ENCODE peak calls at places on chromosomes 13 and 19, in eight cellular contexts. R is WTC11, H is tibial artery, U is fibroblast of pulmonary artery, F is PC-3, Y is Panc1, D is foreskin fibroblast, T is mesothelial cell of epicardium. N is an unnamed sample.

GRCh38 chr19:18620311-18620710 is 7.6 kb downstream of the TMEM59L start:
- DNase-seq in R (no peak), H (no peak), U (no peak), F (no peak), Y (no peak), D (no peak), T (no peak), N (no peak)

GRCh38 chr13:41356788-41357187 is 45.7 kb downstream of the NAA16 start:
- DNase-seq in R (no peak), H (no peak), U (peak), F (peak), Y (no peak), D (no peak), T (no peak), N (no peak)

GRCh38 chr19:12665281-12665573 is 1.3 kb downstream of the MAN2B1 start:
- DNase-seq in R (no peak), H (peak), U (no peak), F (no peak), Y (no peak), D (no peak), T (no peak), N (no peak)

GRCh38 chr13:44068169-44068568 is 188.5 kb downstream of the LACC1 start:
- DNase-seq in R (no peak), H (no peak), U (peak), F (peak), Y (no peak), D (peak), T (no peak), N (no peak)

GRCh38 chr19:43526884-43527859 is at the start of gene ETHE1:
- DNase-seq in R (peak), H (peak), U (peak), F (peak), Y (no peak), D (peak), T (peak), N (no peak)

GRCh38 chr19:3403489-3404323 is 37.3 kb downstream of the NFIC start:
- DNase-seq in R (no peak), H (peak), U (peak), F (no peak), Y (no peak), D (peak), T (no peak), N (no peak)

GRCh38 chr13:112078216-112078615 is 11.3 kb downstream of the SOX1 start:
- DNase-seq in R (peak), H (peak), U (no peak), F (no peak), Y (no peak), D (no peak), T (no peak), N (no peak)

GRCh38 chr13:33639158-33639557 is 178.8 kb upstream of the RFC3 start:
- DNase-seq in R (no peak), H (peak), U (peak), F (no peak), Y (no peak), D (peak), T (no peak), N (no peak)

GRCh38 chr19:55528030-55528801 is 8.7 kb downstream of the SBK2 start:
- DNase-seq in R (no peak), H (no peak), U (no peak), F (peak), Y (no peak), D (no peak), T (no peak), N (no peak)

GRCh38 chr19:18833849-18834643 is 2.3 kb downstream of the UPF1 start:
- DNase-seq in R (no peak), H (no peak), U (no peak), F (peak), Y (no peak), D (no peak), T (no peak), N (no peak)

GRCh38 chr19:33274663-33275558 is 27.4 kb downstream of the CEBPA start:
- DNase-seq in R (no peak), H (no peak), U (no peak), F (no peak), Y (no peak), D (no peak), T (no peak), N (no peak)

GRCh38 chr19:41161903-41162302 is 31.1 kb upstream of the CYP2S1 start:
- DNase-seq in R (peak), H (no peak), U (no peak), F (peak), Y (no peak), D (no peak), T (no peak), N (no peak)

GRCh38 chr19:7497292-7497691 is 8.5 kb upstream of the PEX11G start:
- DNase-seq in R (peak), H (no peak), U (no peak), F (no peak), Y (no peak), D (no peak), T (no peak), N (no peak)
- TF ChIP-seq CTCF in R (peak), H (no peak), U (peak), F (peak), Y (peak), D (peak), T (no peak), N (peak)

GRCh38 chr13:47832458-47832972 is 168.6 kb downstream of the SUCLA2 start:
- DNase-seq in R (no peak), H (no peak), U (no peak), F (no peak), Y (no peak), D (no peak), T (no peak), N (no peak)
- TF ChIP-seq CTCF in R (no peak), H (no peak), U (no peak), F (no peak), Y (no peak), D (no peak), T (no peak), N (no peak)

DNA sequence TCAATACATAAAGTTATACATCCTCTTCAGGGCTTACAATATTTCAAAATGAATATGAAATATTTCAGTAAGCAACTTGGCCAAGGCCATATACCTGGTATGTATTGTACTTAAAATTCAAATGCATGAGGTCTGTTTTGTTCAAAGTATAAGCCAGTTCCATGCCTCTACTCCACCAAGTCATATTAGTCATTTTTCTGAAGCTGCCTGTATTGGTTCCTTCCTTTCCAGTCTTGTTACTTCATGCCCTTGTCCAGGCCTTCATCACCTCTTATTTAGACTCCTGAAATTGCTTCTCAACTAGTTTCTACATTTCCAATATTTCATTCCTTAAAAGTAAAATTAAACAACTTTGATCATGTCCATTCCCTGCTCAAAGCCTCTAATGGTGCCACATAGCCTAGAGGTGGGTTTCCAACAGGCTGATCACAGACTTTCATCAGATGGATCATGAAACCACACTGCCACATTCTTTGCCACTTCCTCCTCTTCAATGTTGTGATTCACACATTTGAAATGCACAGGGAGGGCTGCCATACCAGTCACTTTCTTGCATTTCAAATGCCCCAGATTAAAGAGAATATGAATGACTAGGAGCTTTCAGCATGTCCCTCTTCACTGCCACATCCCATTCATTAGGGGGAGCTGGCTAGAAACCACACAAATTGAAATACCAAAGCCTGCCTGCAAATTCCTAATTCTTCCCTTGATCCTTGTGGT is 424.1 kb upstream of the DACH1 start:
- DNase-seq in R (no peak), H (no peak), U (peak), F (peak), Y (no peak), D (peak), T (no peak), N (peak)
- TF ChIP-seq CTCF in R (no peak), H (no peak), U (no peak), F (no peak), Y (no peak), D (no peak), T (no peak), N (no peak)

DNA sequence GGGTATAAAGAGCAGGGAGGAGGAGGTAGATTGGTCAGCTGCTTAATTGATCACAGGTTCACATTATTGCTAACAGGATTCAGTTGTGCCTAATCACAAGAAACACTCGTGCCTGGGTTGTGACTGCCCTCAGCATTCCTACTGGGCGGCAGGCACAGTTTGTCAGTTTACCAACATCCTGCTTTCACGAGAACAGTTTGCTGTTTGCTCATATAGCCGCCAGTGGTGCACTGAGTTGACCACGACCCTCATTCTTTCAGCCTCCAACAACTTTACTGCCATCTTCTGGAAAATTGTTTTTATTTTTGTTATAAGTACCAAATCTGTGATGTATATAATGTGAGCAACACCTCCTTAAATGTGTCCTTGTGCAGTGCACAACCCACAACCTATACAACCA is 16.2 kb upstream of the IFT88 start:
- DNase-seq in R (no peak), H (no peak), U (no peak), F (peak), Y (no peak), D (peak), T (no peak), N (no peak)
- TF ChIP-seq CTCF in R (no peak), H (no peak), U (no peak), F (peak), Y (no peak), D (no peak), T (no peak), N (no peak)

GRCh38 chr19:14073232-14073924 is 792 bp downstream of the MISP3 start:
- DNase-seq in R (peak), H (peak), U (peak), F (peak), Y (no peak), D (peak), T (peak), N (no peak)

GRCh38 chr19:14072535-14073231 is at the start of gene MISP3:
- DNase-seq in R (no peak), H (peak), U (no peak), F (peak), Y (no peak), D (no peak), T (no peak), N (no peak)

GRCh38 chr19:14078406-14078805 is 5.8 kb downstream of the MISP3 start:
- DNase-seq in R (no peak), H (no peak), U (no peak), F (no peak), Y (no peak), D (no peak), T (no peak), N (no peak)

GRCh38 chr19:14070268-14071050 is 2.1 kb upstream of the MISP3 start:
- DNase-seq in R (no peak), H (no peak), U (no peak), F (no peak), Y (no peak), D (no peak), T (no peak), N (no peak)

DNA sequence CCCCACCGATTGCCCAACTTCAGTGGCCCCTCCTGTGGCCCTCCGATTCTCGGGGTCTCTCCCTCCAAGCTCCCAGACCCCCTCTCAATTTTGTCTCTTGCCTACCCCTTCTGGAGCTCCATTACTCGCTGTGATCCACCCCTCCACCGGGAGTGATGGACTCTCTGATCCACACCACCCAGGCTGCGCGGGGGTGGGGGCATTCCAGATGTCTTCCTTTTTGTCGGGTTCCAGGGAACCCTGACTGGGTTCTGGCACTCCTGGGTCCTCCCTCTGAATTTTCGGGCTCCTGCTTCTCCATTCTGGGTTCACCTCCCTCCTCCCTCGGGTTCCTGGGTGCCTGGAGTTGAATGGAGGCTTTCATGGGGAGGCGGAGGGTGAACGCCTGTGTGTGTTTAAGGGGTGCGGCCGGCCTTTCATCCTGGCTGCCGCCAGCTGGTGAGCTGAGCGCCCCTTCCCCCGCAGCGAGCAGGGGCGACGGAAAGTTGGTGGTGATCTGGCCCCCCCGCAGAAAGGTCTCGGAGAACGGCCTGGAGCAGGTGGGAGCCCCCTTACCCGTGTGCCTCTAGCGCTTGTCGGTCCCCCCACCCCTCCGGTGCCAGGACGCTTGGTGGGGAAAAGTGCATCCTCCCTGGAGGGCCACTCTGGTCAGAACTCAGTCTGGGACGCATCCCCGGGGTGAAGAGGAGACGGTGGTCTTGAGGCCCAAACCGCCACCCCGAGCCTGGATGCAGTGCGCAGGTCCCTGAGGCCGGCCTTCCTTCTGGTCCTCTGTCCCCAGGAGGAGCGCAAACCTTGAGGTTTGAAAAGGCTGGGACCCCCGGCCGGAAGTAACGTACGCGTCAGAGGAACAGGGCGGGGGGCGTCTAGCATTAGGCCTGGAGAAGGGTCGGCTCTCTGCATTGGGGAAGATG is 1.6 kb downstream of the MISP3 start:
- DNase-seq in R (no peak), H (peak), U (no peak), F (peak), Y (no peak), D (peak), T (no peak), N (no peak)
- TF ChIP-seq CTCF in R (no peak), H (no peak), U (no peak), F (no peak), Y (no peak), D (no peak), T (no peak), N (no peak)

GRCh38 chr19:28324275-28325060 is 888.5 kb downstream of the UQCRFS1 start:
- DNase-seq in R (no peak), H (no peak), U (no peak), F (no peak), Y (no peak), D (no peak), T (no peak), N (no peak)
- TF ChIP-seq CTCF in R (no peak), H (no peak), U (peak), F (no peak), Y (peak), D (no peak), T (peak), N (peak)

GRCh38 chr13:42924290-42924803 is 67.7 kb downstream of the EPSTI1 start:
- DNase-seq in R (no peak), H (no peak), U (no peak), F (no peak), Y (no peak), D (no peak), T (no peak), N (no peak)

GRCh38 chr13:42925626-42926025 is 66.4 kb downstream of the EPSTI1 start:
- DNase-seq in R (no peak), H (no peak), U (no peak), F (no peak), Y (no peak), D (no peak), T (no peak), N (no peak)

GRCh38 chr13:42930136-42930535 is 61.9 kb downstream of the EPSTI1 start:
- DNase-seq in R (no peak), H (no peak), U (no peak), F (no peak), Y (no peak), D (no peak), T (no peak), N (no peak)

GRCh38 chr13:42926043-42926442 is 66.0 kb downstream of the EPSTI1 start:
- DNase-seq in R (no peak), H (no peak), U (no peak), F (no peak), Y (no peak), D (no peak), T (no peak), N (no peak)

GRCh38 chr13:42926555-42926954 is 65.5 kb downstream of the EPSTI1 start:
- DNase-seq in R (no peak), H (no peak), U (peak), F (no peak), Y (no peak), D (no peak), T (no peak), N (no peak)
- TF ChIP-seq CTCF in R (no peak), H (no peak), U (no peak), F (no peak), Y (no peak), D (no peak), T (no peak), N (no peak)

GRCh38 chr19:30226464-30227070 is 145.6 kb upstream of the ZNF536 start:
- DNase-seq in R (peak), H (no peak), U (no peak), F (no peak), Y (no peak), D (no peak), T (no peak), N (no peak)

GRCh38 chr19:30228726-30229523 is 143.3 kb upstream of the ZNF536 start:
- DNase-seq in R (no peak), H (no peak), U (peak), F (no peak), Y (no peak), D (no peak), T (no peak), N (no peak)

GRCh38 chr19:30227071-30227621 is 145.0 kb upstream of the ZNF536 start:
- DNase-seq in R (peak), H (no peak), U (peak), F (no peak), Y (no peak), D (no peak), T (no peak), N (no peak)

GRCh38 chr19:30228113-30228725 is 144.0 kb upstream of the ZNF536 start:
- DNase-seq in R (peak), H (no peak), U (no peak), F (no peak), Y (no peak), D (no peak), T (no peak), N (no peak)

DNA sequence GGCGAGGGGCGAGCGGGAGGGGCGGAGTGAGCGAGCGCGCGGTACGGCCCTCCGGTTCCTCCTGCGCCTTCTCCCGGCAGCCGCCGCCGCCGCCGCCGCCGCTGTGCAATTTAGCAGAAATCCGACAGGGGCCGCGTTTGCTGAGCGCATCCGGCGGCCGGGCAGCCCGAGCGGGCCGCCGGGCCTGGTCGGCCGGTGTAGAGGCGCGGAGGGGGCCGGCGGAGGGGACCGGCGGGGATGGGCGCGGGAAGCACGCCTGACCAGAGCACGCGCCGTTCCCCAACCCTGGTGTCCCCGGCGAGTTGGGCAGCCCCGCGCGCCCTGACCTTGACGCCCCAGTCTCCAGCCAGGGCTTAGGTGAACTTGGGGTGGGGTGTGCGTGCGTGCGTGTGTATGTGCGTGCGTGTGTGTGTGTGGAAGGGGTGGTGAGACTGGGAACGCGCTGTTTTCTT is 144.5 kb upstream of the ZNF536 start:
- DNase-seq in R (peak), H (no peak), U (peak), F (peak), Y (no peak), D (peak), T (peak), N (no peak)
- TF ChIP-seq CTCF in R (peak), H (peak), U (no peak), F (peak), Y (peak), D (peak), T (peak), N (peak)

N was measured in kidney epithelial cell.